ENCODE peak calls at places on chromosomes 16 and 17, in four cellular contexts. One of them, this sample, is unnamed.

GRCh38 chr16:17803625-17804410 is 333.1 kb upstream of the XYLT1 start:
- DNase-seq in K562: no peak
- DNase-seq in GM12878: no peak
- DNase-seq in H1: no peak
- DNase-seq in this sample: no peak

GRCh38 chr17:27824176-27824575 is 23.8 kb upstream of the NOS2 start:
- DNase-seq in K562: no peak
- DNase-seq in GM12878: no peak
- DNase-seq in H1: no peak
- DNase-seq in this sample: no peak

GRCh38 chr16:85651822-85652430 is 36.8 kb downstream of the GINS2 start:
- DNase-seq in K562: no peak
- DNase-seq in GM12878: no peak
- DNase-seq in H1: no peak
- DNase-seq in this sample: no peak

GRCh38 chr16:2243781-2244180 is 7.5 kb downstream of the DNASE1L2 start:
- DNase-seq in K562: no peak
- DNase-seq in GM12878: no peak
- DNase-seq in H1: no peak
- DNase-seq in this sample: peak

GRCh38 chr17:15291674-15292361 is 26.7 kb upstream of the PMP22 start:
- DNase-seq in K562: no peak
- DNase-seq in GM12878: no peak
- DNase-seq in H1: no peak
- DNase-seq in this sample: no peak

GRCh38 chr16:67959520-67959919 is 8.9 kb downstream of the SLC12A4 start:
- DNase-seq in K562: peak
- DNase-seq in GM12878: no peak
- DNase-seq in H1: no peak
- DNase-seq in this sample: no peak

GRCh38 chr16:86914850-86915717 is 336.7 kb downstream of the FOXL1 start:
- DNase-seq in K562: no peak
- DNase-seq in GM12878: no peak
- DNase-seq in H1: no peak
- DNase-seq in this sample: no peak

GRCh38 chr17:2435181-2435741 is 34.4 kb upstream of the MNT start:
- DNase-seq in K562: no peak
- DNase-seq in GM12878: no peak
- DNase-seq in H1: no peak
- DNase-seq in this sample: peak

GRCh38 chr17:2564876-2565275 is 28.6 kb upstream of the PAFAH1B1 start:
- DNase-seq in K562: no peak
- DNase-seq in GM12878: no peak
- DNase-seq in H1: no peak
- DNase-seq in this sample: no peak

GRCh38 chr16:26396511-26397235 is 670.1 kb upstream of the C16orf82 start:
- DNase-seq in K562: no peak
- DNase-seq in GM12878: no peak
- DNase-seq in H1: no peak
- DNase-seq in this sample: no peak

GRCh38 chr16:2154533-2155090 is 970 bp upstream of the TRAF7 start:
- DNase-seq in K562: no peak
- DNase-seq in GM12878: no peak
- DNase-seq in H1: no peak
- DNase-seq in this sample: no peak

GRCh38 chr17:65393514-65393913 is 167.9 kb downstream of the AXIN2 start:
- DNase-seq in K562: no peak
- DNase-seq in GM12878: no peak
- DNase-seq in H1: no peak
- DNase-seq in this sample: no peak

GRCh38 chr16:58515125-58515870 is at the start of gene SETD6:
- DNase-seq in K562: peak
- DNase-seq in GM12878: no peak
- DNase-seq in H1: peak
- DNase-seq in this sample: peak

GRCh38 chr16:58518083-58518979 is 3.0 kb downstream of the SETD6 start:
- DNase-seq in K562: no peak
- DNase-seq in GM12878: peak
- DNase-seq in H1: no peak
- DNase-seq in this sample: no peak

GRCh38 chr16:58515871-58516767 is 802 bp downstream of the SETD6 start:
- DNase-seq in K562: peak
- DNase-seq in GM12878: no peak
- DNase-seq in H1: no peak
- DNase-seq in this sample: no peak

GRCh38 chr16:58518980-58519368 is 3.7 kb downstream of the SETD6 start:
- DNase-seq in K562: no peak
- DNase-seq in GM12878: no peak
- DNase-seq in H1: no peak
- DNase-seq in this sample: no peak

DNA sequence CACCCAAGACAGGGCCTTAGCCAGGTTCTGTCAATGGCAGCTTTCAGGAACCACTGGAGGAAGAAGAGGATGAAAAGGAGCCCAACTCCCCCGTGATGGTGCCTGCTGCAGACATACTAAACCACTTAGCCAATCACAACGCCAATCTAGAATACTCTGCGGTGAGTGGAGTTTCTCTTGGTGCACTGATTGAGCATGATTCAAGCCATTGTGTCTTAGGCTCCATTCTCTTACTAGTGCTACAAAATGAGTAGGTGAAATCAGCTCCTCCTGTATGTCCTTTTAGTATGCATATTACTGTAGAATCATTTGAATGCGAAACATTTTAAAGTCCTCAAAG is 1.4 kb downstream of the SETD6 start:
- DNase-seq in K562: no peak
- DNase-seq in GM12878: no peak
- DNase-seq in H1: no peak
- DNase-seq in this sample: no peak
- TF ChIP-seq NRF1 in K562: no peak
- TF ChIP-seq NRF1 in GM12878: no peak
- TF ChIP-seq NRF1 in H1: no peak
- TF ChIP-seq NRF1 in this sample: no peak

DNA sequence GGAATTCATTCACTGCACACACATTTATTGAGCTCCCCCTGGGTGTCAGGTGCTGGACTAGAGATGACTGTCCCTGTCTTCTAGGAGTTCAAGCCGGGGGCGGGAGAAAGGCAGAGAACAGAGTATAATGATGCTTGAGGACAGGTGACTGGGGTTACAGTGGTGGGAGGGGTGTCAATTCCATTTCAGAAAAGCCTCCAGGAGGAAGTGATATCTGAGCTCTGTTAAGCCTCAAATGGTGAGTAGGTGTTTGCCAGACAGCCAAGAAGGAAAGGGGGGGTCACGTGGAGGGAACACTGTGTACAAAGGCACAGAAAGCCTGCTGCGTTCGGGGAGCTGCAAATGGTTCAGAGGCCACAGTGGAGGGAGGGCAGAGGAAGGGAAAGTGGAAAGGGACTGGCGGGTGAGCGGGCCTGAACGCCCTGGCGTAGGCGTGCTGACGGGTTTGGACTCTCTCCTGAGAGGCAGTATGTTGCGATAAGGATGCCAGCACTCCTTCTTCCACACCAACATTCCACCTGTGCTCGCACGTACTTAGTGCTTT is 9.7 kb upstream of the NXPH3 start:
- DNase-seq in K562: no peak
- DNase-seq in GM12878: no peak
- DNase-seq in H1: no peak
- DNase-seq in this sample: no peak
- TF ChIP-seq NRF1 in K562: no peak
- TF ChIP-seq NRF1 in GM12878: no peak
- TF ChIP-seq NRF1 in H1: no peak
- TF ChIP-seq NRF1 in this sample: no peak

GRCh38 chr17:77318021-77318420 is 177.3 kb downstream of the SEC14L1 start:
- DNase-seq in K562: no peak
- DNase-seq in GM12878: no peak
- DNase-seq in H1: no peak
- DNase-seq in this sample: no peak

GRCh38 chr17:77320501-77321256 is 179.9 kb downstream of the SEC14L1 start:
- DNase-seq in K562: peak
- DNase-seq in GM12878: peak
- DNase-seq in H1: no peak
- DNase-seq in this sample: peak

GRCh38 chr17:77320046-77320445 is 179.3 kb downstream of the SEC14L1 start:
- DNase-seq in K562: no peak
- DNase-seq in GM12878: no peak
- DNase-seq in H1: no peak
- DNase-seq in this sample: peak

GRCh38 chr17:77318491-77319210 is 177.9 kb downstream of the SEC14L1 start:
- DNase-seq in K562: no peak
- DNase-seq in GM12878: no peak
- DNase-seq in H1: no peak
- DNase-seq in this sample: peak

GRCh38 chr17:77319211-77320031 is 178.7 kb downstream of the SEC14L1 start:
- DNase-seq in K562: peak
- DNase-seq in GM12878: no peak
- DNase-seq in H1: no peak
- DNase-seq in this sample: peak
- TF ChIP-seq NRF1 in K562: peak
- TF ChIP-seq NRF1 in GM12878: no peak
- TF ChIP-seq NRF1 in H1: no peak
- TF ChIP-seq NRF1 in this sample: no peak

GRCh38 chr17:40307001-40307690 is 1.8 kb upstream of the RARA start:
- DNase-seq in K562: no peak
- DNase-seq in GM12878: no peak
- DNase-seq in H1: no peak
- DNase-seq in this sample: peak

GRCh38 chr17:40307691-40308289 is 1.2 kb upstream of the RARA start:
- DNase-seq in K562: peak
- DNase-seq in GM12878: no peak
- DNase-seq in H1: no peak
- DNase-seq in this sample: no peak

GRCh38 chr17:40309938-40310510 is 1.0 kb downstream of the RARA start:
- DNase-seq in K562: no peak
- DNase-seq in GM12878: no peak
- DNase-seq in H1: no peak
- DNase-seq in this sample: peak

GRCh38 chr17:40310882-40311391 is 2.0 kb downstream of the RARA start:
- DNase-seq in K562: no peak
- DNase-seq in GM12878: no peak
- DNase-seq in H1: no peak
- DNase-seq in this sample: peak

DNA sequence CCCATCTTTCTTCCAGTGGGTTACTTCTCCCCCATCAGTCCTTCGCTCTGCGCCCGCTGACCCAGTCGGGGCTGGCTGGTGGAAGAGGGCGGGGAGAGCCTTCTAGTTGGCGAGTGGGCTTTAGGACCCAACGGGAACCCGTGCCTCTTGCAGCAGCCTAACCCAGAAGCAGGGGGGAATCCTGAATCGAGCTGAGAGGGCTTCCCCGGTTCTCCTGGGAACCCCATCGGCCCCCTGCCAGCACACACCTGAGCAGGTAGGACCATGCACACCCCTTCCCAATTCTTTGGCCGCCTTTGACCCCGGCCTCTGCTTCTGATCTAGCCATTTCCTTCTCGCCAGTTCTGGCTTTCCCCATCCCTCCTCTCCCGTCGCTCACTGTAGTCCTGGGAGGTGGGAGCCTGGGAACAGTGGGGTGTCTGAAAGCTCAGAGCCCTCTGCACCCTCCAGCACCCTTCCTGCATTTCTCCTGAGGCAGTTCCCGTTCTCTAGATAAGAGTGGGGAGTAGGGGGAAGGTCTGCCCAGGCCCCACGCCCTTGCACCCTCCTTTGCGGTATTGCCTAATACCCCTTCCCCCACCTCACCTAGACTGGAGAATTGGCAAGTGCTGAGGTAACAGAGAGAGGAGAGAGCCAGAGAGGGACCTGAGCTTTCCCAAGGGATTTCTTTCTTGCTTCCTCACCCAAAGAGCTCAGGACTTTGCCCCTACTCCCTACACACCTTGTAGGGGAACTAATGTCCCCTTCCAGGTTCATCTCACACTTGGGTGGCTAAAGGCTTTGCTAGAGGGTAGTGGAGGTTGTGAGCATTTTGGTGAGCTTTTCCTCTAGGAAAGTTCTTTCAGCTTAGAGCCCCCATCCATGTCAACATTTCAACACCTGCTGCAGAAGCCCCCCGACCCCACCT is at the start of gene RARA:
- DNase-seq in K562: peak
- DNase-seq in GM12878: no peak
- DNase-seq in H1: no peak
- DNase-seq in this sample: peak
- TF ChIP-seq NRF1 in K562: no peak
- TF ChIP-seq NRF1 in GM12878: no peak
- TF ChIP-seq NRF1 in H1: no peak
- TF ChIP-seq NRF1 in this sample: no peak

GRCh38 chr17:45106582-45106981 is 25.7 kb downstream of the PLCD3 start:
- DNase-seq in K562: no peak
- DNase-seq in GM12878: no peak
- DNase-seq in H1: no peak
- DNase-seq in this sample: no peak
- TF ChIP-seq NRF1 in K562: no peak
- TF ChIP-seq NRF1 in GM12878: no peak
- TF ChIP-seq NRF1 in H1: no peak
- TF ChIP-seq NRF1 in this sample: no peak

DNA sequence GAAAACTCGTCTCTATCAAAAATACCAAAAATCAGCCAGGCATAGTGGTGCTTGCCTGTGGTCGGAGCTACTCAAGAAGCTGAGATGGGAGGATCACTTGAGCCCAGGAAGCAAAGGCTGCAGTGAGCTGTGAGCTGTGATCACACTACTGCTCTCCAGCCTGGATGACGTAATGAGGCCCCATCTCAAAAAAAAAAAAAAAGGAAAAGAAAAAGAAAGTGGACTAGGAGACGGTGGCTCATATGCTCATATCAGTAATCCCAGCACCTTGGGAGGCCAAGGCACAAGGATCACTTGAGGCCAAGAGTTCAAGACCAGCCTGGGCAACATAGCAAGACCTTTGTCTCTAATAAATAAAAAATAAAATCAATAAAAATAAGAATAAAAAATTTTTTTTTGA is 8.8 kb upstream of the SUMO2 start:
- DNase-seq in K562: peak
- DNase-seq in GM12878: no peak
- DNase-seq in H1: no peak
- DNase-seq in this sample: no peak
- TF ChIP-seq NRF1 in K562: no peak
- TF ChIP-seq NRF1 in GM12878: no peak
- TF ChIP-seq NRF1 in H1: no peak
- TF ChIP-seq NRF1 in this sample: no peak

GRCh38 chr16:89309438-89310122 is 92.1 kb downstream of the ZNF778 start:
- DNase-seq in K562: no peak
- DNase-seq in GM12878: no peak
- DNase-seq in H1: no peak
- DNase-seq in this sample: no peak

GRCh38 chr16:89304941-89305705 is 87.6 kb downstream of the ZNF778 start:
- DNase-seq in K562: no peak
- DNase-seq in GM12878: no peak
- DNase-seq in H1: no peak
- DNase-seq in this sample: no peak

GRCh38 chr16:89312194-89312593 is 94.7 kb downstream of the ZNF778 start:
- DNase-seq in K562: no peak
- DNase-seq in GM12878: no peak
- DNase-seq in H1: no peak
- DNase-seq in this sample: no peak

GRCh38 chr16:89307421-89307805 is 89.9 kb downstream of the ZNF778 start:
- DNase-seq in K562: no peak
- DNase-seq in GM12878: no peak
- DNase-seq in H1: no peak
- DNase-seq in this sample: no peak

GRCh38 chr16:89308391-89309333 is 91.2 kb downstream of the ZNF778 start:
- DNase-seq in K562: peak
- DNase-seq in GM12878: no peak
- DNase-seq in H1: no peak
- DNase-seq in this sample: peak
- TF ChIP-seq NRF1 in K562: no peak
- TF ChIP-seq NRF1 in GM12878: no peak
- TF ChIP-seq NRF1 in H1: no peak
- TF ChIP-seq NRF1 in this sample: no peak